ENCODE peak calls at places on chromosomes 2 and 18, in ten cellular contexts. One of them, this sample, is unnamed.

GRCh38 chr18:77105021-77105420 is 27.6 kb downstream of the MBP start:
- DNase-seq in neuronal stem cell: no peak
- DNase-seq in H7: no peak
- DNase-seq in cortex of kidney: no peak
- DNase-seq in RKO: no peak
- DNase-seq in K562: no peak
- DNase-seq in epithelial cell of prostate: no peak
- DNase-seq in neural progenitor cell: no peak
- DNase-seq in germinal center: no peak
- DNase-seq in fibroblast of lung: no peak
- DNase-seq in this sample: no peak

GRCh38 chr2:218993345-218994315 is at the start of gene CRYBA2:
- DNase-seq in neuronal stem cell: no peak
- DNase-seq in H7: peak
- DNase-seq in cortex of kidney: no peak
- DNase-seq in RKO: no peak
- DNase-seq in K562: peak
- DNase-seq in epithelial cell of prostate: no peak
- DNase-seq in neural progenitor cell: peak
- DNase-seq in germinal center: no peak
- DNase-seq in fibroblast of lung: peak
- DNase-seq in this sample: no peak

GRCh38 chr18:71209944-71210343 is 921.1 kb downstream of the SOCS6 start:
- DNase-seq in neuronal stem cell: no peak
- DNase-seq in H7: no peak
- DNase-seq in cortex of kidney: no peak
- DNase-seq in RKO: no peak
- DNase-seq in K562: no peak
- DNase-seq in epithelial cell of prostate: no peak
- DNase-seq in neural progenitor cell: no peak
- DNase-seq in germinal center: no peak
- DNase-seq in fibroblast of lung: peak
- DNase-seq in this sample: peak

GRCh38 chr2:233996436-233996835 is 54.1 kb upstream of the SPP2 start:
- DNase-seq in neuronal stem cell: no peak
- DNase-seq in H7: no peak
- DNase-seq in cortex of kidney: no peak
- DNase-seq in RKO: no peak
- DNase-seq in K562: no peak
- DNase-seq in epithelial cell of prostate: no peak
- DNase-seq in neural progenitor cell: no peak
- DNase-seq in germinal center: no peak
- DNase-seq in fibroblast of lung: peak
- DNase-seq in this sample: no peak

GRCh38 chr18:21330122-21330701 is 88.2 kb downstream of the GREB1L start:
- DNase-seq in neuronal stem cell: no peak
- DNase-seq in H7: no peak
- DNase-seq in cortex of kidney: no peak
- DNase-seq in RKO: peak
- DNase-seq in K562: no peak
- DNase-seq in epithelial cell of prostate: no peak
- DNase-seq in neural progenitor cell: peak
- DNase-seq in germinal center: no peak
- DNase-seq in fibroblast of lung: peak
- DNase-seq in this sample: no peak

GRCh38 chr2:156818944-156819343 is 382.8 kb downstream of the GPD2 start:
- DNase-seq in neuronal stem cell: no peak
- DNase-seq in H7: no peak
- DNase-seq in cortex of kidney: no peak
- DNase-seq in RKO: no peak
- DNase-seq in K562: no peak
- DNase-seq in epithelial cell of prostate: no peak
- DNase-seq in neural progenitor cell: no peak
- DNase-seq in germinal center: no peak
- DNase-seq in fibroblast of lung: no peak
- DNase-seq in this sample: no peak

GRCh38 chr2:74066491-74067203 is 81.1 kb downstream of the BOLA3 start:
- DNase-seq in neuronal stem cell: no peak
- DNase-seq in H7: no peak
- DNase-seq in cortex of kidney: no peak
- DNase-seq in RKO: no peak
- DNase-seq in K562: no peak
- DNase-seq in epithelial cell of prostate: no peak
- DNase-seq in neural progenitor cell: no peak
- DNase-seq in germinal center: no peak
- DNase-seq in fibroblast of lung: peak
- DNase-seq in this sample: peak

GRCh38 chr18:24014986-24015896 is 687 bp downstream of the TTC39C start:
- DNase-seq in neuronal stem cell: peak
- DNase-seq in H7: peak
- DNase-seq in cortex of kidney: no peak
- DNase-seq in RKO: peak
- DNase-seq in K562: no peak
- DNase-seq in epithelial cell of prostate: no peak
- DNase-seq in neural progenitor cell: peak
- DNase-seq in germinal center: peak
- DNase-seq in fibroblast of lung: peak
- DNase-seq in this sample: no peak

GRCh38 chr2:126907671-126908070 is 9.0 kb downstream of the TEX51 start:
- DNase-seq in neuronal stem cell: no peak
- DNase-seq in H7: no peak
- DNase-seq in cortex of kidney: no peak
- DNase-seq in RKO: no peak
- DNase-seq in K562: no peak
- DNase-seq in epithelial cell of prostate: no peak
- DNase-seq in neural progenitor cell: no peak
- DNase-seq in germinal center: no peak
- DNase-seq in fibroblast of lung: no peak
- DNase-seq in this sample: no peak

GRCh38 chr2:108626993-108627392 is 92.3 kb upstream of the RANBP2 start:
- DNase-seq in neuronal stem cell: no peak
- DNase-seq in H7: no peak
- DNase-seq in cortex of kidney: no peak
- DNase-seq in RKO: peak
- DNase-seq in K562: no peak
- DNase-seq in epithelial cell of prostate: no peak
- DNase-seq in neural progenitor cell: no peak
- DNase-seq in germinal center: no peak
- DNase-seq in fibroblast of lung: no peak
- DNase-seq in this sample: no peak

GRCh38 chr2:11073251-11073650 is 82.0 kb upstream of the SLC66A3 start:
- DNase-seq in neuronal stem cell: peak
- DNase-seq in H7: peak
- DNase-seq in cortex of kidney: no peak
- DNase-seq in RKO: no peak
- DNase-seq in K562: peak
- DNase-seq in epithelial cell of prostate: no peak
- DNase-seq in neural progenitor cell: peak
- DNase-seq in germinal center: no peak
- DNase-seq in fibroblast of lung: no peak
- DNase-seq in this sample: no peak

GRCh38 chr2:20048488-20049443 is 2.7 kb downstream of the LAPTM4A start:
- DNase-seq in neuronal stem cell: peak
- DNase-seq in H7: no peak
- DNase-seq in cortex of kidney: no peak
- DNase-seq in RKO: no peak
- DNase-seq in K562: no peak
- DNase-seq in epithelial cell of prostate: no peak
- DNase-seq in neural progenitor cell: peak
- DNase-seq in germinal center: no peak
- DNase-seq in fibroblast of lung: no peak
- DNase-seq in this sample: no peak

GRCh38 chr2:164920430-164920829 is 34.9 kb downstream of the SLC38A11 start:
- DNase-seq in neuronal stem cell: no peak
- DNase-seq in H7: no peak
- DNase-seq in cortex of kidney: no peak
- DNase-seq in RKO: peak
- DNase-seq in K562: no peak
- DNase-seq in epithelial cell of prostate: peak
- DNase-seq in neural progenitor cell: no peak
- DNase-seq in germinal center: no peak
- DNase-seq in fibroblast of lung: peak
- DNase-seq in this sample: no peak

GRCh38 chr2:98901291-98901690 is 34.7 kb downstream of the CRACDL start:
- DNase-seq in neuronal stem cell: no peak
- DNase-seq in H7: no peak
- DNase-seq in cortex of kidney: no peak
- DNase-seq in RKO: no peak
- DNase-seq in K562: no peak
- DNase-seq in epithelial cell of prostate: no peak
- DNase-seq in neural progenitor cell: no peak
- DNase-seq in germinal center: no peak
- DNase-seq in fibroblast of lung: no peak
- DNase-seq in this sample: no peak

GRCh38 chr18:57497372-57498294 is 62.5 kb downstream of the ONECUT2 start:
- DNase-seq in neuronal stem cell: no peak
- DNase-seq in H7: no peak
- DNase-seq in cortex of kidney: no peak
- DNase-seq in RKO: peak
- DNase-seq in K562: no peak
- DNase-seq in epithelial cell of prostate: no peak
- DNase-seq in neural progenitor cell: no peak
- DNase-seq in germinal center: no peak
- DNase-seq in fibroblast of lung: peak
- DNase-seq in this sample: no peak

GRCh38 chr2:137964066-137964858 is at the start of gene HNMT:
- DNase-seq in neuronal stem cell: peak
- DNase-seq in H7: no peak
- DNase-seq in cortex of kidney: no peak
- DNase-seq in RKO: no peak
- DNase-seq in K562: peak
- DNase-seq in epithelial cell of prostate: no peak
- DNase-seq in neural progenitor cell: peak
- DNase-seq in germinal center: no peak
- DNase-seq in fibroblast of lung: peak
- DNase-seq in this sample: no peak

GRCh38 chr2:174572556-174572955 is 25.0 kb downstream of the WIPF1 start:
- DNase-seq in neuronal stem cell: no peak
- DNase-seq in H7: no peak
- DNase-seq in cortex of kidney: no peak
- DNase-seq in RKO: no peak
- DNase-seq in K562: no peak
- DNase-seq in epithelial cell of prostate: no peak
- DNase-seq in neural progenitor cell: no peak
- DNase-seq in germinal center: no peak
- DNase-seq in fibroblast of lung: no peak
- DNase-seq in this sample: no peak

GRCh38 chr2:160338891-160339290 is 138.8 kb upstream of the ITGB6 start:
- DNase-seq in neuronal stem cell: no peak
- DNase-seq in H7: no peak
- DNase-seq in cortex of kidney: no peak
- DNase-seq in RKO: no peak
- DNase-seq in K562: no peak
- DNase-seq in epithelial cell of prostate: no peak
- DNase-seq in neural progenitor cell: peak
- DNase-seq in germinal center: no peak
- DNase-seq in fibroblast of lung: peak
- DNase-seq in this sample: no peak

GRCh38 chr2:69623236-69623635 is 20.3 kb downstream of the AAK1 start:
- DNase-seq in neuronal stem cell: no peak
- DNase-seq in H7: no peak
- DNase-seq in cortex of kidney: no peak
- DNase-seq in RKO: no peak
- DNase-seq in K562: no peak
- DNase-seq in epithelial cell of prostate: no peak
- DNase-seq in neural progenitor cell: no peak
- DNase-seq in germinal center: no peak
- DNase-seq in fibroblast of lung: no peak
- DNase-seq in this sample: no peak

GRCh38 chr2:231469568-231469920 is 5.3 kb upstream of the NCL start:
- DNase-seq in neuronal stem cell: no peak
- DNase-seq in H7: no peak
- DNase-seq in cortex of kidney: no peak
- DNase-seq in RKO: no peak
- DNase-seq in K562: no peak
- DNase-seq in epithelial cell of prostate: no peak
- DNase-seq in neural progenitor cell: no peak
- DNase-seq in germinal center: no peak
- DNase-seq in fibroblast of lung: no peak
- DNase-seq in this sample: no peak

GRCh38 chr2:111938392-111938791 is 40.0 kb downstream of the MERTK start:
- DNase-seq in neuronal stem cell: no peak
- DNase-seq in H7: no peak
- DNase-seq in cortex of kidney: no peak
- DNase-seq in RKO: no peak
- DNase-seq in K562: no peak
- DNase-seq in epithelial cell of prostate: no peak
- DNase-seq in neural progenitor cell: no peak
- DNase-seq in germinal center: no peak
- DNase-seq in fibroblast of lung: no peak
- DNase-seq in this sample: no peak

GRCh38 chr2:30240162-30240696 is 8.9 kb downstream of the LBH start:
- DNase-seq in neuronal stem cell: no peak
- DNase-seq in H7: no peak
- DNase-seq in cortex of kidney: no peak
- DNase-seq in RKO: no peak
- DNase-seq in K562: no peak
- DNase-seq in epithelial cell of prostate: no peak
- DNase-seq in neural progenitor cell: no peak
- DNase-seq in germinal center: no peak
- DNase-seq in fibroblast of lung: no peak
- DNase-seq in this sample: no peak

GRCh38 chr2:85178980-85179411 is 45.8 kb downstream of the TCF7L1 start:
- DNase-seq in neuronal stem cell: no peak
- DNase-seq in H7: no peak
- DNase-seq in cortex of kidney: no peak
- DNase-seq in RKO: no peak
- DNase-seq in K562: no peak
- DNase-seq in epithelial cell of prostate: no peak
- DNase-seq in neural progenitor cell: peak
- DNase-seq in germinal center: no peak
- DNase-seq in fibroblast of lung: no peak
- DNase-seq in this sample: no peak

GRCh38 chr18:78721281-78721949 is 258.2 kb upstream of the SALL3 start:
- DNase-seq in neuronal stem cell: no peak
- DNase-seq in H7: peak
- DNase-seq in cortex of kidney: no peak
- DNase-seq in RKO: no peak
- DNase-seq in K562: no peak
- DNase-seq in epithelial cell of prostate: no peak
- DNase-seq in neural progenitor cell: peak
- DNase-seq in germinal center: no peak
- DNase-seq in fibroblast of lung: no peak
- DNase-seq in this sample: no peak

GRCh38 chr2:163551974-163552373 is 183.8 kb downstream of the FIGN start:
- DNase-seq in neuronal stem cell: no peak
- DNase-seq in H7: no peak
- DNase-seq in cortex of kidney: no peak
- DNase-seq in RKO: peak
- DNase-seq in K562: no peak
- DNase-seq in epithelial cell of prostate: no peak
- DNase-seq in neural progenitor cell: no peak
- DNase-seq in germinal center: no peak
- DNase-seq in fibroblast of lung: peak
- DNase-seq in this sample: no peak

GRCh38 chr2:45115181-45115580 is 105.9 kb upstream of the SIX2 start:
- DNase-seq in neuronal stem cell: no peak
- DNase-seq in H7: no peak
- DNase-seq in cortex of kidney: no peak
- DNase-seq in RKO: no peak
- DNase-seq in K562: no peak
- DNase-seq in epithelial cell of prostate: no peak
- DNase-seq in neural progenitor cell: no peak
- DNase-seq in germinal center: no peak
- DNase-seq in fibroblast of lung: no peak
- DNase-seq in this sample: no peak

GRCh38 chr2:45585267-45585861 is 25.7 kb downstream of the SRBD1 start:
- DNase-seq in neuronal stem cell: no peak
- DNase-seq in H7: no peak
- DNase-seq in cortex of kidney: no peak
- DNase-seq in RKO: peak
- DNase-seq in K562: no peak
- DNase-seq in epithelial cell of prostate: no peak
- DNase-seq in neural progenitor cell: peak
- DNase-seq in germinal center: peak
- DNase-seq in fibroblast of lung: peak
- DNase-seq in this sample: no peak

GRCh38 chr18:62737474-62737873 is 22.1 kb downstream of the PHLPP1 start:
- DNase-seq in neuronal stem cell: no peak
- DNase-seq in H7: no peak
- DNase-seq in cortex of kidney: no peak
- DNase-seq in RKO: no peak
- DNase-seq in K562: no peak
- DNase-seq in epithelial cell of prostate: no peak
- DNase-seq in neural progenitor cell: no peak
- DNase-seq in germinal center: no peak
- DNase-seq in fibroblast of lung: no peak
- DNase-seq in this sample: no peak